ENCODE peak calls at places on chromosome 1, in seven cellular contexts. One of them, this sample, is unnamed.

GRCh38 chr1:173648880-173649605 is 13.9 kb downstream of the TEX50 start:
- DNase-seq in B cell: no peak
- DNase-seq in breast epithelium: no peak
- DNase-seq in Peyer's patch: no peak
- DNase-seq in lower leg skin: no peak
- DNase-seq in coronary artery: no peak
- DNase-seq in astrocyte of the spinal cord: no peak
- DNase-seq in this sample: no peak

GRCh38 chr1:20724364-20725188 is 6.8 kb upstream of the KIF17 start:
- DNase-seq in B cell: peak
- DNase-seq in breast epithelium: peak
- DNase-seq in Peyer's patch: no peak
- DNase-seq in lower leg skin: peak
- DNase-seq in coronary artery: peak
- DNase-seq in astrocyte of the spinal cord: no peak
- DNase-seq in this sample: peak

GRCh38 chr1:77044133-77044849 is 174.9 kb downstream of the PIGK start:
- DNase-seq in B cell: no peak
- DNase-seq in breast epithelium: no peak
- DNase-seq in Peyer's patch: no peak
- DNase-seq in lower leg skin: no peak
- DNase-seq in coronary artery: no peak
- DNase-seq in astrocyte of the spinal cord: no peak
- DNase-seq in this sample: no peak

GRCh38 chr1:212219679-212220463 is 65.3 kb upstream of the PPP2R5A start:
- DNase-seq in B cell: no peak
- DNase-seq in breast epithelium: no peak
- DNase-seq in Peyer's patch: no peak
- DNase-seq in lower leg skin: no peak
- DNase-seq in coronary artery: no peak
- DNase-seq in astrocyte of the spinal cord: peak
- DNase-seq in this sample: no peak

GRCh38 chr1:18182518-18183160 is 75.0 kb downstream of the IGSF21 start:
- DNase-seq in B cell: no peak
- DNase-seq in breast epithelium: no peak
- DNase-seq in Peyer's patch: no peak
- DNase-seq in lower leg skin: no peak
- DNase-seq in coronary artery: no peak
- DNase-seq in astrocyte of the spinal cord: no peak
- DNase-seq in this sample: no peak

GRCh38 chr1:215767761-215768160 is 200.7 kb downstream of the KCTD3 start:
- DNase-seq in B cell: no peak
- DNase-seq in breast epithelium: no peak
- DNase-seq in Peyer's patch: no peak
- DNase-seq in lower leg skin: no peak
- DNase-seq in coronary artery: no peak
- DNase-seq in astrocyte of the spinal cord: no peak
- DNase-seq in this sample: no peak

GRCh38 chr1:184970691-184971161 is 3.6 kb downstream of the NIBAN1 start:
- DNase-seq in B cell: no peak
- DNase-seq in breast epithelium: no peak
- DNase-seq in Peyer's patch: no peak
- DNase-seq in lower leg skin: no peak
- DNase-seq in coronary artery: no peak
- DNase-seq in astrocyte of the spinal cord: peak
- DNase-seq in this sample: no peak

GRCh38 chr1:92366045-92366405 is 67.2 kb downstream of the RPAP2 start:
- DNase-seq in B cell: no peak
- DNase-seq in breast epithelium: no peak
- DNase-seq in Peyer's patch: no peak
- DNase-seq in lower leg skin: no peak
- DNase-seq in coronary artery: no peak
- DNase-seq in astrocyte of the spinal cord: no peak
- DNase-seq in this sample: no peak

DNA sequence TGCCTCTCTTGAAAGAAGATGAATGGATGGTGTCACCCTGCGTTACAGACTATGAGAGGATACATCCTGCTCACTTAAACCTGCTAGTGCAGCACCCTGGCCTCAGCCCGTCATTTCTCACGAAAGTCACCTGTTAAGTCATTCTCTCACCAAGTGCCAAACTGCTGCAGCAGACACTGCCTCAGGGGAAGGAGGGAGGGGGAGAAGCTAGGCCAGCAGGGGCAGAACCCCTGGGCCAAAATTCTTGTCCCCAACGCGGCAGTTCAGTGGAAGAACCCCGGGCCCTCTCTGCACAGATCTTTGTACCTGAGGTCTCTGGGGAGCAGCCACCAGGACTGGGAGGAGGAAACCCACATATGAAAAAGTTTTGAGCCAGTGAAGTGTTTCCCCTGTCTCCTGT is 37.6 kb downstream of the SYT6 start:
- DNase-seq in B cell: no peak
- DNase-seq in breast epithelium: no peak
- DNase-seq in Peyer's patch: no peak
- DNase-seq in lower leg skin: no peak
- DNase-seq in coronary artery: no peak
- DNase-seq in astrocyte of the spinal cord: no peak
- DNase-seq in this sample: no peak
- TF ChIP-seq CTCF in B cell: no peak
- TF ChIP-seq CTCF in breast epithelium: no peak
- TF ChIP-seq CTCF in Peyer's patch: no peak
- TF ChIP-seq CTCF in lower leg skin: no peak
- TF ChIP-seq CTCF in coronary artery: no peak
- TF ChIP-seq CTCF in astrocyte of the spinal cord: no peak
- TF ChIP-seq CTCF in this sample: no peak

GRCh38 chr1:11533790-11534787 is 55.1 kb downstream of the DISP3 start:
- DNase-seq in B cell: no peak
- DNase-seq in breast epithelium: peak
- DNase-seq in Peyer's patch: no peak
- DNase-seq in lower leg skin: no peak
- DNase-seq in coronary artery: no peak
- DNase-seq in astrocyte of the spinal cord: no peak
- DNase-seq in this sample: no peak

GRCh38 chr1:11536573-11537379 is 57.8 kb downstream of the DISP3 start:
- DNase-seq in B cell: no peak
- DNase-seq in breast epithelium: no peak
- DNase-seq in Peyer's patch: no peak
- DNase-seq in lower leg skin: no peak
- DNase-seq in coronary artery: no peak
- DNase-seq in astrocyte of the spinal cord: no peak
- DNase-seq in this sample: no peak

GRCh38 chr1:11535316-11535715 is 56.4 kb downstream of the DISP3 start:
- DNase-seq in B cell: no peak
- DNase-seq in breast epithelium: no peak
- DNase-seq in Peyer's patch: no peak
- DNase-seq in lower leg skin: no peak
- DNase-seq in coronary artery: no peak
- DNase-seq in astrocyte of the spinal cord: no peak
- DNase-seq in this sample: no peak

GRCh38 chr1:11535761-11536572 is 57.0 kb downstream of the DISP3 start:
- DNase-seq in B cell: no peak
- DNase-seq in breast epithelium: no peak
- DNase-seq in Peyer's patch: no peak
- DNase-seq in lower leg skin: no peak
- DNase-seq in coronary artery: no peak
- DNase-seq in astrocyte of the spinal cord: no peak
- DNase-seq in this sample: no peak

DNA sequence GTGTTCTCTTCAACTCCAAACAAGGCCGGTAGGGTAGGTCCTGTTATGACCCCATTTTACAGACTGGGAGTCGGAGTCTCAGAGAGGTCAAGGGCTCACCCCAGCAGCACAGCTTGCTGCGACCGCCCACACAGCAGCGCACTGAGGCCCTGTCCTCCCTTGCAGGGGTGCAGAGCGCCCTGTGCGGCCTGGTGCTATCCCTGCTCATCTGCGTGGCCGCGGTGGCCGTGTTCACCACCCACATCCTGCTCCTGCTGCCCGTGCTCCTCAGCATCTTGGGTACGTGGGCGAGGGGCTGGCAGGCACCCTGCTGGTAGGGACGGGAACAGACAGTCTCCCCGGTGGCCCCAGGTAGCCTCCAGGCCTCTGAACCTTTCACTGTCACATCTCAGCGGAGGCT is 55.9 kb downstream of the DISP3 start:
- DNase-seq in B cell: no peak
- DNase-seq in breast epithelium: no peak
- DNase-seq in Peyer's patch: no peak
- DNase-seq in lower leg skin: no peak
- DNase-seq in coronary artery: no peak
- DNase-seq in astrocyte of the spinal cord: no peak
- DNase-seq in this sample: no peak
- TF ChIP-seq CTCF in B cell: no peak
- TF ChIP-seq CTCF in breast epithelium: no peak
- TF ChIP-seq CTCF in Peyer's patch: no peak
- TF ChIP-seq CTCF in lower leg skin: no peak
- TF ChIP-seq CTCF in coronary artery: no peak
- TF ChIP-seq CTCF in astrocyte of the spinal cord: no peak
- TF ChIP-seq CTCF in this sample: no peak

GRCh38 chr1:156152628-156153027 is 757 bp upstream of the SEMA4A start:
- DNase-seq in B cell: no peak
- DNase-seq in breast epithelium: no peak
- DNase-seq in Peyer's patch: no peak
- DNase-seq in lower leg skin: no peak
- DNase-seq in coronary artery: no peak
- DNase-seq in astrocyte of the spinal cord: no peak
- DNase-seq in this sample: no peak

GRCh38 chr1:156151093-156151688 is 2.2 kb upstream of the SEMA4A start:
- DNase-seq in B cell: no peak
- DNase-seq in breast epithelium: no peak
- DNase-seq in Peyer's patch: no peak
- DNase-seq in lower leg skin: no peak
- DNase-seq in coronary artery: no peak
- DNase-seq in astrocyte of the spinal cord: no peak
- DNase-seq in this sample: no peak

GRCh38 chr1:156149374-156150106 is 3.8 kb upstream of the SEMA4A start:
- DNase-seq in B cell: peak
- DNase-seq in breast epithelium: no peak
- DNase-seq in Peyer's patch: no peak
- DNase-seq in lower leg skin: no peak
- DNase-seq in coronary artery: no peak
- DNase-seq in astrocyte of the spinal cord: no peak
- DNase-seq in this sample: no peak

GRCh38 chr1:156148236-156148635 is 5.1 kb upstream of the SEMA4A start:
- DNase-seq in B cell: peak
- DNase-seq in breast epithelium: no peak
- DNase-seq in Peyer's patch: no peak
- DNase-seq in lower leg skin: no peak
- DNase-seq in coronary artery: no peak
- DNase-seq in astrocyte of the spinal cord: no peak
- DNase-seq in this sample: no peak

GRCh38 chr1:156150107-156151000 is 3.0 kb upstream of the SEMA4A start:
- DNase-seq in B cell: no peak
- DNase-seq in breast epithelium: no peak
- DNase-seq in Peyer's patch: no peak
- DNase-seq in lower leg skin: no peak
- DNase-seq in coronary artery: no peak
- DNase-seq in astrocyte of the spinal cord: no peak
- DNase-seq in this sample: no peak
- TF ChIP-seq CTCF in B cell: no peak
- TF ChIP-seq CTCF in breast epithelium: no peak
- TF ChIP-seq CTCF in Peyer's patch: no peak
- TF ChIP-seq CTCF in lower leg skin: no peak
- TF ChIP-seq CTCF in coronary artery: no peak
- TF ChIP-seq CTCF in astrocyte of the spinal cord: no peak
- TF ChIP-seq CTCF in this sample: no peak

DNA sequence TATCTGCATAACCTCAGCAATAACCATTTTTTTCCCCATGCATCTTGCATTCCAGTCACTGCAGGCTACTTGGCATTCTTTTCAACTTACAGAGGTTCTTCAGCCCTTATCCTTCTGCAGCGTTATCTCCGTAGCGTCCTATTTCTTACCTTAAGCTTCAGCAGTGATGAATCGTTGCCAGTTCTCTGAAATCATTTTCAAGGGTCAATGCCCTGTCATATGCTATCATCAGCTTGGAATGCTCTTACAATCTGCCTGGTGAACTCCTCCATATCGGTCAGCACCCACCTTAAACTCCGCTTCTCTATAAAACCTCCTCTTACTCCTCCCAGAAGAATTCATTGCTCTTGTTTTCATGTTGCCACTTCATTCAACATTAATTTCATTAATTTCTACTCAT is 105.1 kb upstream of the DPH5 start:
- DNase-seq in B cell: no peak
- DNase-seq in breast epithelium: no peak
- DNase-seq in Peyer's patch: no peak
- DNase-seq in lower leg skin: no peak
- DNase-seq in coronary artery: no peak
- DNase-seq in astrocyte of the spinal cord: no peak
- DNase-seq in this sample: no peak
- TF ChIP-seq CTCF in B cell: no peak
- TF ChIP-seq CTCF in breast epithelium: no peak
- TF ChIP-seq CTCF in Peyer's patch: no peak
- TF ChIP-seq CTCF in lower leg skin: no peak
- TF ChIP-seq CTCF in coronary artery: no peak
- TF ChIP-seq CTCF in astrocyte of the spinal cord: no peak
- TF ChIP-seq CTCF in this sample: no peak

DNA sequence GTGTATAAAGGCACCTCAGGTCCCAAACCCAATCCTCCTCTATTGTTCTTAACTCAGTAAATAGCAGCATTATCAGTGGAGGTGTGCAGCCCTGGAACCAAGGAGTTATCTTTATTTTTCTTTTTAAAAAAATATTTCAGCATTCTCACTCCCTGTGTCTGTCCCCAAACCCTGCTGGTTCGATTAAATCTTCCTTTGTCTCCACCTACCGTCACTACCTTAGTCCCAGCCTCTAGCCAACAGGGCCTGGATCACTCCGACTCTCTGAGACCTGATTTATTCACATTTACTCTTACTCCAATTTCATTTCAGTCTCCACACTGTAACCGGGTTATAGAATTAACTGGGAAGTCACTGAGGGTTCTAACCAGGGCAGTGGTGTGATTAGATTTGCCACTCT is 39.1 kb upstream of the FAM89A start:
- DNase-seq in B cell: no peak
- DNase-seq in breast epithelium: no peak
- DNase-seq in Peyer's patch: no peak
- DNase-seq in lower leg skin: no peak
- DNase-seq in coronary artery: no peak
- DNase-seq in astrocyte of the spinal cord: no peak
- DNase-seq in this sample: no peak
- TF ChIP-seq CTCF in B cell: no peak
- TF ChIP-seq CTCF in breast epithelium: no peak
- TF ChIP-seq CTCF in Peyer's patch: no peak
- TF ChIP-seq CTCF in lower leg skin: no peak
- TF ChIP-seq CTCF in coronary artery: no peak
- TF ChIP-seq CTCF in astrocyte of the spinal cord: no peak
- TF ChIP-seq CTCF in this sample: no peak

GRCh38 chr1:41413748-41414281 is 52.6 kb downstream of the FOXO6 start:
- DNase-seq in B cell: no peak
- DNase-seq in breast epithelium: no peak
- DNase-seq in Peyer's patch: no peak
- DNase-seq in lower leg skin: no peak
- DNase-seq in coronary artery: no peak
- DNase-seq in astrocyte of the spinal cord: no peak
- DNase-seq in this sample: no peak
- TF ChIP-seq CTCF in B cell: no peak
- TF ChIP-seq CTCF in breast epithelium: no peak
- TF ChIP-seq CTCF in Peyer's patch: no peak
- TF ChIP-seq CTCF in lower leg skin: no peak
- TF ChIP-seq CTCF in coronary artery: no peak
- TF ChIP-seq CTCF in astrocyte of the spinal cord: no peak
- TF ChIP-seq CTCF in this sample: no peak

GRCh38 chr1:2523191-2523890 is 3.1 kb downstream of the PANK4 start:
- DNase-seq in B cell: no peak
- DNase-seq in breast epithelium: no peak
- DNase-seq in Peyer's patch: no peak
- DNase-seq in lower leg skin: no peak
- DNase-seq in coronary artery: no peak
- DNase-seq in astrocyte of the spinal cord: no peak
- DNase-seq in this sample: no peak
- TF ChIP-seq CTCF in B cell: no peak
- TF ChIP-seq CTCF in breast epithelium: no peak
- TF ChIP-seq CTCF in Peyer's patch: no peak
- TF ChIP-seq CTCF in lower leg skin: no peak
- TF ChIP-seq CTCF in coronary artery: no peak
- TF ChIP-seq CTCF in astrocyte of the spinal cord: peak
- TF ChIP-seq CTCF in this sample: no peak